ENCODE peak calls at places on chromosomes 6 and 20, in four cellular contexts. H is ovary, T is HCT116, M is breast epithelium. J is an unnamed sample.

GRCh38 chr20:56861590-56861989 is 232.5 kb downstream of the TFAP2C start:
- DNase-seq in H (no peak), T (no peak), M (no peak), J (no peak)

GRCh38 chr20:35111141-35111888 is 18.7 kb upstream of the TRPC4AP start:
- DNase-seq in H (no peak), T (no peak), M (no peak), J (no peak)

GRCh38 chr6:163332575-163332974 is 81.9 kb upstream of the QKI start:
- DNase-seq in H (no peak), T (no peak), M (no peak), J (no peak)

GRCh38 chr6:144090384-144090783 is 5.0 kb downstream of the SF3B5 start:
- DNase-seq in H (no peak), T (no peak), M (no peak), J (no peak)

GRCh38 chr20:46850416-46850815 is 44.2 kb upstream of the EYA2 start:
- DNase-seq in H (no peak), T (no peak), M (no peak), J (no peak)

GRCh38 chr6:157229219-157229607 is 94.1 kb downstream of the TMEM242 start:
- DNase-seq in H (no peak), T (no peak), M (peak), J (no peak)

GRCh38 chr6:140043357-140043756 is 668.9 kb upstream of the CITED2 start:
- DNase-seq in H (no peak), T (peak), M (no peak), J (no peak)

GRCh38 chr6:144033816-144034540 is 25.9 kb upstream of the PLAGL1 start:
- DNase-seq in H (no peak), T (no peak), M (no peak), J (no peak)

GRCh38 chr6:108838101-108838717 is 10.0 kb upstream of the ARMC2 start:
- DNase-seq in H (no peak), T (no peak), M (no peak), J (no peak)

GRCh38 chr6:109874621-109875020 is 103.5 kb upstream of the GPR6 start:
- DNase-seq in H (no peak), T (no peak), M (no peak), J (no peak)

GRCh38 chr20:46367967-46368901 is 38.2 kb downstream of the ELMO2 start:
- DNase-seq in H (no peak), T (no peak), M (no peak), J (no peak)

GRCh38 chr6:139981810-139982550 is 607.5 kb upstream of the CITED2 start:
- DNase-seq in H (no peak), T (peak), M (no peak), J (no peak)

GRCh38 chr6:2809015-2809414 is 32.6 kb downstream of the SERPINB1 start:
- DNase-seq in H (no peak), T (no peak), M (no peak), J (no peak)

GRCh38 chr6:115091461-115091860 is 748.6 kb upstream of the HS3ST5 start:
- DNase-seq in H (no peak), T (no peak), M (no peak), J (no peak)

GRCh38 chr6:81937296-81937937 is 184.9 kb upstream of the TENT5A start:
- DNase-seq in H (no peak), T (peak), M (no peak), J (no peak)

GRCh38 chr6:163183791-163184190 is 230.7 kb upstream of the QKI start:
- DNase-seq in H (no peak), T (no peak), M (no peak), J (no peak)

GRCh38 chr6:107305391-107305790 is 154.0 kb downstream of the PDSS2 start:
- DNase-seq in H (no peak), T (no peak), M (no peak), J (no peak)

GRCh38 chr6:140711019-140711613 is 1336.7 kb upstream of the CITED2 start:
- DNase-seq in H (no peak), T (no peak), M (no peak), J (no peak)

GRCh38 chr6:54195637-54196036 is 84.4 kb downstream of the MLIP start:
- DNase-seq in H (no peak), T (no peak), M (no peak), J (no peak)

GRCh38 chr6:88008411-88008810 is 39.2 kb upstream of the SPACA1 start:
- DNase-seq in H (no peak), T (no peak), M (no peak), J (no peak)

GRCh38 chr6:154229796-154230195 is 126.8 kb downstream of the IPCEF1 start:
- DNase-seq in H (no peak), T (no peak), M (no peak), J (no peak)

GRCh38 chr6:66103954-66104353 is 396.9 kb upstream of the EYS start:
- DNase-seq in H (no peak), T (no peak), M (no peak), J (no peak)

GRCh38 chr6:24283043-24283985 is 74.5 kb downstream of the DCDC2 start:
- DNase-seq in H (peak), T (peak), M (peak), J (peak)

GRCh38 chr6:44497807-44498206 is 110.3 kb downstream of the CDC5L start:
- DNase-seq in H (no peak), T (no peak), M (no peak), J (no peak)

GRCh38 chr6:125469915-125470314 is 168.1 kb upstream of the HDDC2 start:
- DNase-seq in H (no peak), T (no peak), M (no peak), J (no peak)

GRCh38 chr6:96450082-96450759 is 71.4 kb upstream of the UFL1 start:
- DNase-seq in H (no peak), T (no peak), M (no peak), J (no peak)

GRCh38 chr6:151958332-151958731 is 150.8 kb downstream of the ESR1 start:
- DNase-seq in H (no peak), T (no peak), M (no peak), J (no peak)

GRCh38 chr20:7841967-7842301 is 98.3 kb downstream of the HAO1 start:
- DNase-seq in H (no peak), T (no peak), M (no peak), J (no peak)

GRCh38 chr20:4086771-4087677 is 71.7 kb upstream of the RNF24 start:
- DNase-seq in H (no peak), T (no peak), M (no peak), J (no peak)

GRCh38 chr6:163947276-163947675 is 532.8 kb downstream of the QKI start:
- DNase-seq in H (no peak), T (no peak), M (no peak), J (no peak)

GRCh38 chr6:3825331-3825831 is 23.8 kb upstream of the FAM50B start:
- DNase-seq in H (peak), T (no peak), M (no peak), J (peak)

GRCh38 chr6:136066005-136066404 is 184.1 kb downstream of the MTFR2 start:
- DNase-seq in H (no peak), T (no peak), M (no peak), J (no peak)

GRCh38 chr6:11423072-11423471 is 114.5 kb upstream of the TMEM170B start:
- DNase-seq in H (no peak), T (no peak), M (no peak), J (no peak)

GRCh38 chr6:166259296-166259977 is 48.8 kb downstream of the PRR18 start:
- DNase-seq in H (no peak), T (no peak), M (no peak), J (no peak)

GRCh38 chr20:54197621-54198604 is 10.0 kb upstream of the PFDN4 start:
- DNase-seq in H (no peak), T (no peak), M (no peak), J (no peak)

GRCh38 chr6:138533667-138534066 is 34.4 kb upstream of the NHSL1 start:
- DNase-seq in H (no peak), T (no peak), M (no peak), J (no peak)

GRCh38 chr6:13484138-13484708 is 3.2 kb downstream of the GFOD1 start:
- DNase-seq in H (no peak), T (no peak), M (no peak), J (no peak)
- TF ChIP-seq POLR2A in H (no peak), T (no peak), M (no peak), J (no peak)

GRCh38 chr6:155273438-155273837 is 9.6 kb downstream of the CLDN20 start:
- DNase-seq in H (no peak), T (no peak), M (no peak), J (no peak)
- H3K4me3 ChIP-seq in H (no peak), T (no peak), M (no peak), J (no peak)

GRCh38 chr20:24752612-24753011 is 196.5 kb upstream of the CST7 start:
- DNase-seq in H (no peak), T (no peak), M (no peak), J (no peak)
- TF ChIP-seq POLR2A in H (no peak), T (no peak), M (no peak), J (no peak)

DNA sequence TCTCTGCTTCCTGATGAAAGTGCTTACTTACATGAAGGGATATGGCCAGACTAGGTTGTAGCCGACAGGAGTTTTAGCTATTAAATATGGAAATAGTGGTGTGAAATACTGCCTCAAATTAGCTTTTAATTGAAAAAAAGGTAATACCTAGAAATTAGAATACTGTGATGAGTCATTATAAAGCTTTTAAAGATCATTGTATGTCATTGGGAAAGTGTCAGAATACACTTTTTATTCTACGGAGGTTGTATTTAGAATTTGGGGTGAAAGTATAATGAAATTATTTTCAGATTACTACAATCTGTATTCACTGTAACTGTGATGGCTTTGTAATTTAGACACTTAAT is 2.2 kb downstream of the LOC128125822 start:
- DNase-seq in H (no peak), T (no peak), M (no peak), J (no peak)
- H3K4me3 ChIP-seq in H (peak), T (peak), M (peak), J (peak)

GRCh38 chr6:30599625-30600324 is 17.3 kb downstream of the PPP1R10 start:
- DNase-seq in H (no peak), T (no peak), M (no peak), J (no peak)

GRCh38 chr6:30601815-30602641 is 15.0 kb downstream of the PPP1R10 start:
- DNase-seq in H (no peak), T (no peak), M (no peak), J (no peak)

GRCh38 chr6:30601436-30601814 is 15.6 kb downstream of the PPP1R10 start:
- DNase-seq in H (no peak), T (no peak), M (no peak), J (no peak)

GRCh38 chr6:30600576-30600975 is 16.5 kb downstream of the PPP1R10 start:
- DNase-seq in H (no peak), T (no peak), M (no peak), J (peak)

DNA sequence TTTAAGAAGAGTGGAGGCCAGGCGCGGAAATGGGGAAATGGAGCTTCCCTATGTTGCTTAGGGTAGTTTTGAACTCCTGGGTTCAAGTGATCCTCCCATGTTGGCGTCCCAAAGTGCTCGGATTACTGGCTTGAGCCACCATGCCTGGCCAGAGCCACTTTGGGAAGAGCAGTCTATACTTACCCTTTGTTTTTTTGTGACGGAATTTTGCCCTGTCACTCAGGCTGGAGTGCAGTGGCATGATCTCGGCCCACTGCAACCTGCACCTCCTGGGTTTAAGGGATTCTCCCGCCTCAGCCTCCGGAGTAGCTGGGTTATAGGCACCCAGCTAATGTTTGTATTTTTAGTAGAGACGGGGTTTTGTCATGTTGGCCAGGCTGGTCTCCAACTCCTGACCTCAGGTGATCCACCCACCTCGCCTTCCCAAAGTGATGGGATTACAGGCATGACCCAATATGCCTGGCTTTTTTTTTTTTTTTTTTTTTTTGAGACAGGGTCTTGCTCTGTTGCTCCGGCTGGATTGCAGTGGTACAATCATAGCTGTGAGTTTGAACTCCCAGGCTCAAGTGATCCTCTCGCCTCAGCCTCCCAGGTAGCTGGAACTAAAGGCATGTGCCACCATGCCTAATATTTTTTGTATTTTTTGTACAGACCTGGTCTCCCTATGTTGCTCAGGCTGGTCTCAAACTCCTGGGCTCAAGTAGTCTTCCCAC is 18.0 kb downstream of the PPP1R10 start:
- DNase-seq in H (no peak), T (no peak), M (no peak), J (no peak)
- TF ChIP-seq POLR2A in H (no peak), T (no peak), M (no peak), J (no peak)

DNA sequence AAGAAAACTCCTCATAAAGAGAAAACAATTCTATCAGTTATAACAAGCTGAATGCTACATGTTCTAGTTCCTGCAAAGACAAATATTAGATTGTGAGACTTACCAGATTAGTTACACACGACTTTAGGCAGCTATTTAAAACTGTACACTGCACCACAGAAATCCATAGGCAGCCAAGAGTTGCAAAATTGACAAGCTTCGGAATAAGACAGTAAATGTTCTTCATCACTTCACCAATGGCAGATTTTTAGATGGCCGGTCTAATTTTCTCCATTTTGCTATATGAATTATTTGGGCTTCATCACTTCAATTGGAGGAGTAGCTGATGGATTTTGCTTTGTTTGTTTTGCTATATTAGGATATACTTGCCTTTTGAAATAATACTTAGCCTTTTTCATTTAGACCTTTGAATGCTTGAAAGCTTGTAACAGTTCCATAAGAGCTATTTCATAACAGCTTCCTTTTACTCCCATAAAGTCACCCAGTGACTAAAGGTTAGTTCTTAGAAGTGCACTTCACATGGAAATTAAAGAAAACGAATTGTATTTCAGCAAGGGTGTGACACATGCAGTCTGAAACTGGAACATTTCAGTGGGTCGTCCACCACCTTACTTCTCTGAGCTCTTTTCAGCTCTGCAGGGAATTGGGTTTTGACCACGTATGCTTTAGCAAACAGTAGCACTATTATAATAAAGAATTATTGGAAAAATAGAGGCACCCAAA is at the start of gene ROS1:
- DNase-seq in H (no peak), T (no peak), M (no peak), J (no peak)
- H3K4me3 ChIP-seq in H (no peak), T (no peak), M (no peak), J (no peak)

DNA sequence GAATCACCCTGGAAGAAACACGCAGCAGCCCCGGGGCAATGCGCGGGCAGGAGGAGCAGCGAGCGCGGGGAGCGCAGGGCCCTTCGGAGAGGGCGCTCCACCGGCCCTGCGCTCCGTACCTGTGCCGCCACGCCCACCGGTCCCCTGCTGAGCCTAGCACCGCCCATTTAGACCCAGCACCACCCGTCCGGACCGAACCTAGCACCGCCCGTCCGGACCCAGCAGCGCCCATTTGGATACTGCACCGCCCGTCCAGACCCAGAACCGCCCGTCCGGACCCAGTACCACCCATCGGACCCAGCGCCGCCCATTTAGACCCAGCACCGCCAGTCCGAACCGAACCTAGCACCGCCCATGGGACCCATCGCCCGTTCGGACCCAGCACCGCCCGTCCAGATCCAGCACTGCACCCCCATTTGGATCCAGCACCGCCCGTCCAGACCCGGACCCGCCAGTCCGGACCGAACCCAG is 917 bp upstream of the AFDN start:
- DNase-seq in H (peak), T (peak), M (peak), J (peak)
- TF ChIP-seq POLR2A in H (no peak), T (no peak), M (no peak), J (no peak)

GRCh38 chr6:97626586-97627441 is 343.8 kb upstream of the MMS22L start:
- DNase-seq in H (no peak), T (no peak), M (no peak), J (no peak)
- H3K4me3 ChIP-seq in H (peak), T (no peak), M (peak), J (no peak)

J was measured in stomach.